ENCODE peak calls at places on chromosomes 16 and 17, in ten cellular contexts. P, F, X, L, S, C, G, U, Q and E are unnamed samples.

GRCh38 chr17:10579270-10579669 is 29.8 kb upstream of the MYH2 start:
- DNase-seq in P (no peak), F (no peak), X (no peak), L (no peak), S (no peak), C (no peak), G (no peak), U (no peak), Q (no peak), E (no peak)

GRCh38 chr17:27379863-27380533 is 76.2 kb upstream of the KSR1 start:
- DNase-seq in P (peak; percentile 73), F (peak; percentile 48), X (peak; percentile 14), L (peak; percentile 18), S (peak; percentile 89), C (peak; percentile 52), G (peak; percentile 44), U (no peak), Q (peak; percentile 70), E (peak; percentile 54)

GRCh38 chr16:67177743-67178699 is 5.7 kb downstream of the MATCAP1 start:
- DNase-seq in P (peak; percentile 52), F (peak; percentile 94), X (no peak), L (peak; percentile 98), S (peak; percentile 98), C (peak; percentile 73), G (peak; percentile 87), U (no peak), Q (no peak), E (peak; percentile 100)

GRCh38 chr17:78805301-78805700 is 23.2 kb upstream of the CYTH1 start:
- DNase-seq in P (no peak), F (no peak), X (no peak), L (no peak), S (no peak), C (no peak), G (peak; percentile 32), U (no peak), Q (no peak), E (no peak)

GRCh38 chr16:48862087-48862532 is 252.1 kb upstream of the N4BP1 start:
- DNase-seq in P (peak; percentile 7), F (no peak), X (no peak), L (peak; percentile 60), S (no peak), C (no peak), G (peak; percentile 8), U (no peak), Q (peak; percentile 36), E (peak; percentile 51)

GRCh38 chr16:73176577-73177013 is 128.7 kb upstream of the ZFHX3 start:
- DNase-seq in P (peak; percentile 89), F (no peak), X (no peak), L (no peak), S (peak; percentile 89), C (no peak), G (no peak), U (no peak), Q (no peak), E (peak; percentile 20)

GRCh38 chr17:13480877-13481276 is 120.9 kb downstream of the HS3ST3A1 start:
- DNase-seq in P (no peak), F (no peak), X (no peak), L (peak; percentile 11), S (no peak), C (no peak), G (no peak), U (no peak), Q (no peak), E (no peak)

GRCh38 chr16:83882118-83882879 is 16.6 kb upstream of the MLYCD start:
- DNase-seq in P (no peak), F (no peak), X (no peak), L (peak; percentile 48), S (no peak), C (no peak), G (no peak), U (no peak), Q (no peak), E (peak; percentile 48)

GRCh38 chr16:47052666-47053640 is 79.5 kb upstream of the DNAJA2 start:
- DNase-seq in P (no peak), F (no peak), X (no peak), L (no peak), S (peak; percentile 62), C (no peak), G (no peak), U (no peak), Q (no peak), E (peak; percentile 16)

GRCh38 chr17:13297198-13297597 is 279.4 kb upstream of the ELAC2 start:
- DNase-seq in P (no peak), F (no peak), X (no peak), L (no peak), S (no peak), C (no peak), G (peak; percentile 45), U (no peak), Q (no peak), E (no peak)

GRCh38 chr16:89309438-89310122 is 92.1 kb downstream of the ZNF778 start:
- DNase-seq in P (no peak), F (no peak), X (no peak), L (no peak), S (peak; percentile 62), C (no peak), G (no peak), U (no peak), Q (no peak), E (no peak)

GRCh38 chr16:58299757-58300349 is 5.0 kb upstream of the PRSS54 start:
- DNase-seq in P (peak; percentile 1), F (no peak), X (no peak), L (peak; percentile 80), S (no peak), C (no peak), G (peak; percentile 22), U (no peak), Q (no peak), E (peak; percentile 73)

GRCh38 chr16:77298638-77299360 is 99.6 kb downstream of the SYCE1L start:
- DNase-seq in P (peak; percentile 98), F (no peak), X (no peak), L (no peak), S (no peak), C (no peak), G (no peak), U (no peak), Q (peak; percentile 36), E (no peak)

GRCh38 chr16:79509221-79509631 is 91.3 kb downstream of the MAF start:
- DNase-seq in P (no peak), F (no peak), X (peak; percentile 18), L (peak; percentile 11), S (no peak), C (peak; percentile 17), G (peak; percentile 25), U (peak; percentile 10), Q (no peak), E (peak; percentile 37)

GRCh38 chr17:59513934-59514841 is 51.2 kb upstream of the DHX40 start:
- DNase-seq in P (peak; percentile 79), F (peak; percentile 71), X (no peak), L (no peak), S (peak; percentile 10), C (peak; percentile 78), G (peak; percentile 78), U (no peak), Q (peak; percentile 48), E (no peak)

GRCh38 chr17:47400333-47400732 is 76.6 kb downstream of the EFCAB13 start:
- DNase-seq in P (no peak), F (no peak), X (no peak), L (peak; percentile 8), S (no peak), C (no peak), G (no peak), U (no peak), Q (no peak), E (no peak)

GRCh38 chr16:85718153-85718477 is 29.4 kb upstream of the GINS2 start:
- DNase-seq in P (no peak), F (no peak), X (no peak), L (no peak), S (no peak), C (no peak), G (no peak), U (no peak), Q (no peak), E (no peak)
- H3K4me3 ChIP-seq in P (no peak overlapping the region), F (no peak overlapping the region), X (no peak overlapping the region), L (no peak overlapping the region), S (no peak overlapping the region), C (no peak overlapping the region), G (no peak overlapping the region), U (no peak overlapping the region), Q (no peak overlapping the region), E (no peak overlapping the region)

GRCh38 chr17:45809484-45809883 is 25.4 kb downstream of the CRHR1 start:
- DNase-seq in P (no peak), F (no peak), X (no peak), L (no peak), S (no peak), C (no peak), G (no peak), U (no peak), Q (no peak), E (no peak)
- H3K27me3 ChIP-seq in P (no peaks in the 10 kb centered on the region), F (no peaks in the 10 kb centered on the region), X (no peaks in the 10 kb centered on the region), L (no peaks in the 10 kb centered on the region), S (no peaks in the 10 kb centered on the region), C (peaks cover 6% of the 10 kb centered on the region), G (peaks cover 27% of the 10 kb centered on the region), U (no peaks in the 10 kb centered on the region), Q (no peaks in the 10 kb centered on the region), E (peaks cover 2% of the 10 kb centered on the region)

GRCh38 chr17:6558932-6559752 is 2.8 kb upstream of the PITPNM3 start:
- DNase-seq in P (no peak), F (no peak), X (no peak), L (peak; percentile 28), S (peak; percentile 76), C (no peak), G (no peak), U (no peak), Q (no peak), E (peak; percentile 48)
- H3K36me3 ChIP-seq in P (no peaks in the 10 kb centered on the region), F (no peaks in the 10 kb centered on the region), X (no peaks in the 10 kb centered on the region), L (no peaks in the 10 kb centered on the region), S (no peaks in the 10 kb centered on the region), C (no peaks in the 10 kb centered on the region), G (no peaks in the 10 kb centered on the region), U (no peaks in the 10 kb centered on the region), Q (no peaks in the 10 kb centered on the region), E (no peaks in the 10 kb centered on the region)

GRCh38 chr16:3013491-3013951 is 798 bp downstream of the CLDN9 start:
- DNase-seq in P (no peak), F (no peak), X (no peak), L (peak; percentile 65), S (no peak), C (no peak), G (no peak), U (no peak), Q (no peak), E (peak; percentile 77)
- H3K4me3 ChIP-seq in P (no peak overlapping the region), F (no peak overlapping the region), X (no peak overlapping the region), L (peak overlapping the region; percentile 68), S (no peak overlapping the region), C (no peak overlapping the region), G (no peak overlapping the region), U (no peak overlapping the region), Q (no peak overlapping the region), E (no peak overlapping the region)